ENCODE peak calls at places on chromosome 1, in four cellular contexts. N is transverse colon, T is ovary, I is H9. P is an unnamed sample.

GRCh38 chr1:3461934-3462275 is 7.4 kb downstream of the ARHGEF16 start:
- DNase-seq in N (no peak), I (no peak), T (no peak), P (no peak)

GRCh38 chr1:180173952-180174351 is 19.3 kb downstream of the QSOX1 start:
- DNase-seq in T (peak; percentile 83), I (no peak), N (peak; percentile 61), P (no peak)

GRCh38 chr1:201359031-201359872 is 18.2 kb downstream of the TNNT2 start:
- DNase-seq in T (no peak), N (no peak), I (no peak), P (no peak)

GRCh38 chr1:22283596-22283995 is 140.7 kb upstream of the WNT4 start:
- DNase-seq in T (no peak), I (no peak), N (no peak), P (no peak)

GRCh38 chr1:200294241-200294640 is 115.6 kb downstream of the ZNF281 start:
- DNase-seq in I (no peak), N (no peak), T (no peak), P (no peak)

GRCh38 chr1:198102454-198102791 is 54.4 kb upstream of the NEK7 start:
- DNase-seq in N (no peak), I (no peak), T (no peak), P (no peak)

GRCh38 chr1:64470670-64471217 is 815 bp downstream of the CACHD1 start:
- DNase-seq in N (peak; percentile 15), T (peak; percentile 48), I (peak; percentile 35), P (no peak)

GRCh38 chr1:145946477-145946986 is 11.3 kb downstream of the LIX1L start:
- DNase-seq in T (no peak), I (no peak), N (no peak), P (no peak)

GRCh38 chr1:151994956-151995355 is 1.3 kb upstream of the S100A10 start:
- DNase-seq in N (no peak), T (peak; percentile 48), I (peak; percentile 54), P (peak; percentile 90)

GRCh38 chr1:119743776-119744597 is 24.7 kb downstream of the HMGCS2 start:
- DNase-seq in I (peak; percentile 67), T (peak; percentile 77), N (peak; percentile 73), P (peak; percentile 60)

GRCh38 chr1:224333309-224333926 is 3.4 kb upstream of the NVL start:
- DNase-seq in N (no peak), T (no peak), I (no peak), P (peak; percentile 48)

GRCh38 chr1:38962560-38962959 is 20.9 kb upstream of the RHBDL2 start:
- DNase-seq in I (no peak), N (no peak), T (no peak), P (no peak)

GRCh38 chr1:54111624-54112023 is 41.2 kb downstream of the CDCP2 start:
- DNase-seq in I (peak; percentile 8), T (no peak), N (no peak), P (no peak)

GRCh38 chr1:22747021-22747734 is 36.5 kb downstream of the EPHB2 start:
- DNase-seq in T (no peak), N (no peak), I (no peak), P (no peak)

GRCh38 chr1:31216016-31216415 is 23.7 kb downstream of the NKAIN1 start:
- DNase-seq in T (peak; percentile 25), N (peak; percentile 70), I (peak; percentile 59), P (peak; percentile 3)

GRCh38 chr1:113949007-113949406 is 19.9 kb downstream of the HIPK1 start:
- DNase-seq in N (no peak), I (no peak), T (no peak), P (no peak)

GRCh38 chr1:153506386-153506785 is 29.4 kb downstream of the S100A6 start:
- DNase-seq in N (no peak), T (peak; percentile 46), I (no peak), P (no peak)

GRCh38 chr1:5936621-5937372 is 55.4 kb downstream of the NPHP4 start:
- DNase-seq in I (peak; percentile 23), N (no peak), T (no peak), P (no peak)

GRCh38 chr1:23899070-23899469 is 14.1 kb downstream of the CNR2 start:
- DNase-seq in N (no peak), T (no peak), I (no peak), P (no peak)

GRCh38 chr1:206736878-206737728 is 33.5 kb upstream of the IL19 start:
- DNase-seq in T (no peak), I (no peak), N (peak; percentile 25), P (no peak)

GRCh38 chr1:39754026-39754569 is 15.4 kb downstream of the PPIE start:
- DNase-seq in I (peak; percentile 1), N (no peak), T (no peak), P (no peak)

GRCh38 chr1:5423109-5423508 is 569.1 kb downstream of the NPHP4 start:
- DNase-seq in T (no peak), I (peak; percentile 41), N (no peak), P (no peak)

GRCh38 chr1:43666608-43667007 is 16.7 kb downstream of the KDM4A start:
- DNase-seq in N (no peak), T (no peak), I (no peak), P (no peak)

GRCh38 chr1:93630168-93630567 is 51.5 kb downstream of the BCAR3 start:
- DNase-seq in I (no peak), N (no peak), T (no peak), P (no peak)

GRCh38 chr1:185144233-185144632 is 12.5 kb downstream of the TRMT1L start:
- DNase-seq in T (no peak), I (no peak), N (no peak), P (no peak)

GRCh38 chr1:246198141-246198820 is 308.8 kb downstream of the SMYD3 start:
- DNase-seq in I (no peak), N (no peak), T (no peak), P (no peak)

GRCh38 chr1:231338270-231339128 is at the start of gene SPRTN:
- DNase-seq in I (no peak), N (no peak), T (no peak), P (no peak)

GRCh38 chr1:231776006-231776707 is 149.6 kb downstream of the DISC1 start:
- DNase-seq in T (no peak), I (no peak), N (no peak), P (peak; percentile 6)

GRCh38 chr1:174626031-174627020 is 178.6 kb downstream of the GPR52 start:
- DNase-seq in T (no peak), I (no peak), N (no peak), P (no peak)

GRCh38 chr1:170670751-170671628 is 7.1 kb downstream of the PRRX1 start:
- DNase-seq in N (peak; percentile 65), I (peak; percentile 77), T (peak; percentile 31), P (no peak)

GRCh38 chr1:37995773-37996379 is 6.1 kb upstream of the SF3A3 start:
- DNase-seq in I (peak; percentile 87), N (peak; percentile 74), T (peak; percentile 85), P (peak; percentile 96)

GRCh38 chr1:209697082-209697481 is 7.6 kb upstream of the HSD11B1 start:
- DNase-seq in T (no peak), I (no peak), N (no peak), P (no peak)

GRCh38 chr1:34709547-34709946 is 45.3 kb upstream of the GJB5 start:
- DNase-seq in N (no peak), I (no peak), T (no peak), P (no peak)

GRCh38 chr1:119477710-119478109 is 29.3 kb upstream of the HSD3B1 start:
- DNase-seq in T (no peak), N (no peak), I (no peak), P (no peak)